ENCODE peak calls at places on chromosomes 6 and 20, in five cellular contexts. H is suprapubic skin, O is spleen, N is transverse colon, J is HCT116. R is an unnamed sample.

GRCh38 chr6:28896505-28897392 is 27.0 kb downstream of the TRIM27 start:
- DNase-seq in H (no peak), O (peak; percentile 91), N (peak; percentile 60), J (peak; percentile 51), R (peak; percentile 71)

GRCh38 chr6:106979435-106979884 is 4.9 kb upstream of the CD24 start:
- DNase-seq in H (peak; percentile 90), O (peak; percentile 95), N (peak; percentile 91), J (peak; percentile 71), R (peak; percentile 91)

GRCh38 chr6:112245511-112246203 is 8.7 kb downstream of the LAMA4 start:
- DNase-seq in H (no peak), O (no peak), N (no peak), J (no peak), R (no peak)

GRCh38 chr6:163180874-163181541 is 233.5 kb upstream of the QKI start:
- DNase-seq in H (no peak), O (no peak), N (peak; percentile 29), J (peak; percentile 41), R (peak; percentile 32)

GRCh38 chr6:163830641-163831040 is 416.1 kb downstream of the QKI start:
- DNase-seq in H (no peak), O (no peak), N (no peak), J (no peak), R (no peak)

GRCh38 chr6:10203651-10204050 is 211.2 kb downstream of the TFAP2A start:
- DNase-seq in H (no peak), O (no peak), N (no peak), J (no peak), R (no peak)

GRCh38 chr20:7989379-7989778 is 30.2 kb downstream of the TMX4 start:
- DNase-seq in H (no peak), O (no peak), N (no peak), J (no peak), R (no peak)

GRCh38 chr6:165676435-165677068 is 13.5 kb upstream of the PDE10A start:
- DNase-seq in H (no peak), O (no peak), N (no peak), J (no peak), R (no peak)

GRCh38 chr20:38115205-38115604 is 49.9 kb downstream of the TGM2 start:
- DNase-seq in H (no peak), O (no peak), N (no peak), J (no peak), R (no peak)

GRCh38 chr20:38117635-38118034 is 47.4 kb downstream of the TGM2 start:
- DNase-seq in H (no peak), O (no peak), N (no peak), J (no peak), R (no peak)

GRCh38 chr20:38115896-38116295 is 49.2 kb downstream of the TGM2 start:
- DNase-seq in H (no peak), O (no peak), N (no peak), J (no peak), R (no peak)

GRCh38 chr20:38116409-38117165 is 48.5 kb downstream of the TGM2 start:
- DNase-seq in H (no peak), O (no peak), N (no peak), J (no peak), R (no peak)

GRCh38 chr20:38117205-38117604 is 47.9 kb downstream of the TGM2 start:
- DNase-seq in H (no peak), O (no peak), N (no peak), J (no peak), R (no peak)
- H3K4me1 ChIP-seq in H (no peaks in the 10 kb centered on the region), O (peaks cover 7% of the 10 kb centered on the region), N (peaks cover 4% of the 10 kb centered on the region), J (no peaks in the 10 kb centered on the region), R (no peaks in the 10 kb centered on the region)

GRCh38 chr20:58908941-58909340 is 56.4 kb downstream of the GNAS start:
- DNase-seq in H (no peak), O (no peak), N (no peak), J (no peak), R (no peak)
- TF ChIP-seq POLR2AphosphoS5 in H (no peak), O (no peak), N (no peak), J (no peak), R (no peak)

GRCh38 chr20:46171909-46172308 is 53.8 kb downstream of the CD40 start:
- DNase-seq in H (no peak), O (no peak), N (no peak), J (no peak), R (no peak)
- H3K27me3 ChIP-seq in H (peaks cover 58% of the 10 kb centered on the region), O (peaks cover 85% of the 10 kb centered on the region), N (peaks cover 60% of the 10 kb centered on the region), J (peaks cover 23% of the 10 kb centered on the region), R (peaks cover 13% of the 10 kb centered on the region)

DNA sequence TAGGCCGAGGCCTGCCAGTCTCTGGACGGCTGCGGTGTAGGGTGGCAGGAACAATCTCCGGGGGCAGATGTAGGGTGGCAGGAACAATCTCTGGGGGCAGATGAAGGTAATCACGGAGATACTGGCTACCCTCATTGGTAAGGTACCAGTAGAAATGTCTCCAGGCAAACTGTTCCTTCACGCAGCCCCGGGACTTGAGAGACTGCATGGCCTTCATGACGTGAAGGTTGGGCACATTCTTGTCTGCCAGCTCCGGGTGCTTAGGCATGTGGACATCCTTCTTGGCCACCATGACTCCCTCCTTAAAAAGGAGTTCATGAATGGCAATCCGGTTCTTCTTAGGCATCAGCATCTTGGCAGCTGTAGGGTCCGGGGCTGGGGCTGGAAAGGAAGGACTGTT is 6.1 kb downstream of the FAM110A start:
- DNase-seq in H (no peak), O (no peak), N (no peak), J (no peak), R (no peak)
- H3K4me1 ChIP-seq in H (peaks cover 57% of the 10 kb centered on the region), O (peaks cover 100% of the 10 kb centered on the region), N (peaks cover 43% of the 10 kb centered on the region), J (peaks cover 38% of the 10 kb centered on the region), R (peaks cover 2% of the 10 kb centered on the region)

GRCh38 chr6:93825950-93826349 is 406.6 kb upstream of the EPHA7 start:
- DNase-seq in H (no peak), O (no peak), N (no peak), J (no peak), R (no peak)
- TF ChIP-seq POLR2AphosphoS5 in H (no peak), O (no peak), N (no peak), J (no peak), R (no peak)

DNA sequence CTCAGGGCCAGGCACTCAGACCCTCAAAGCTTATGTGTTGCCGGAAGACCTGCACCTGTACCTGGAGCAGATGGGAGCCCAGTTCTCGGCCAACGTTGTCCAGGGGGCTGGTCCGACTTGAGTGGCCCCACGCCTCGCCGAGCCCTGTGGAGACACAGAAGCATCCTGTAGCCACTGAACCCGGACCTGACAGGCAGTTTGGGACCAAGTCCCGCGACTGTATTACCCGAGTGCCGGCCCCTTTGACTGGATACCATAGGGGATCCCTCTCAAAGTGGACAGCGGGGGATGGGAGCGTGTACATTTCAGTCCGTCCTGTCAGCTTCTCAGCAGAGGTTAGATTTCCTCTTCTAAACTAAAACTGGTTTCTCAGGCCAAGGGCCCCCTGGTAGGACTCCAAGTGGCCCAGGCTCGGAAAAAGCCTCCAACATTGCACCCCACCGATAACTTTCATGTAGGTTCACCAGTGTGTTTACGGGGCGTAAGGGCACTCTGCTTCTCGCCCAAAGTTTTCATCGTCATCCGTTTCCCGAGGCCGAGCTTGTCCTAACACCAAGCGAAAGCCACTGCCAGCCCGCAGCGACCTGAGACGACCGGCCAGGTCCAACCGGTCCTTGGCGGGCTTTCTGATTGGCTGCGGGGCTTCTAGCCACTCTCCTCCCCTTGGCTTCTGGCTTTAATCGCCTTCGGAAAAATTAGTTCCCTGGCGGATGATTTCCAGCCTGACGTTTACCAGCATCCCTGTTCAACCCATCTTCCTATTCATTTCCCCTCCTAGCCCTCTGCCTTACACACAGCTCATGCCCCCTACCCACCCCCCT is 10.8 kb downstream of the SIM1 start:
- DNase-seq in H (no peak), O (no peak), N (no peak), J (no peak), R (peak; percentile 27)
- H3K27me3 ChIP-seq in H (peaks cover 97% of the 10 kb centered on the region), O (peaks cover 100% of the 10 kb centered on the region), N (peaks cover 99% of the 10 kb centered on the region), J (no peaks in the 10 kb centered on the region), R (peaks cover 6% of the 10 kb centered on the region)

GRCh38 chr6:36032245-36032644 is 4.6 kb downstream of the MAPK14 start:
- DNase-seq in H (no peak), O (no peak), N (no peak), J (no peak), R (no peak)
- H3K4me1 ChIP-seq in H (peaks cover 68% of the 10 kb centered on the region), O (peaks cover 89% of the 10 kb centered on the region), N (peaks cover 72% of the 10 kb centered on the region), J (peaks cover 4% of the 10 kb centered on the region), R (no peaks in the 10 kb centered on the region)

GRCh38 chr6:56312049-56312448 is 64.7 kb upstream of the COL21A1 start:
- DNase-seq in H (no peak), O (no peak), N (no peak), J (no peak), R (no peak)
- TF ChIP-seq POLR2AphosphoS5 in H (no peak), O (no peak), N (no peak), J (no peak), R (no peak)

R was measured in breast epithelium.